ENCODE peak calls at places on chromosomes 7 and 10, in six cellular contexts. One of them, this sample, is unnamed.
A peak's percentile ranks its signal among the peaks of the same experiment; 100 is the strongest.

GRCh38 chr7:128453836-128454804 is 1.6 kb upstream of the HILPDA start:
- DNase-seq in B cell: no peak
- DNase-seq in stimulated activated CD8-positive, alpha-beta memory T cell treated with anti-CD3 and anti-CD28 coated beads, Interleukin-4, amount 100 ng/mL, for 24 hours: no peak
- DNase-seq in NCI-H345: no peak
- DNase-seq in Daoy: peak; percentile 97
- DNase-seq in H54: no peak
- DNase-seq in this sample: no peak

GRCh38 chr7:118288098-118288497 is 63.6 kb downstream of the ANKRD7 start:
- DNase-seq in Daoy: no peak
- DNase-seq in NCI-H345: no peak
- DNase-seq in B cell: peak; percentile 7
- DNase-seq in stimulated activated CD8-positive, alpha-beta memory T cell treated with anti-CD3 and anti-CD28 coated beads, Interleukin-4, amount 100 ng/mL, for 24 hours: no peak
- DNase-seq in H54: no peak
- DNase-seq in this sample: peak; percentile 85

GRCh38 chr10:108582387-108582786 is 1340.9 kb downstream of the XPNPEP1 start:
- DNase-seq in Daoy: no peak
- DNase-seq in B cell: no peak
- DNase-seq in H54: no peak
- DNase-seq in stimulated activated CD8-positive, alpha-beta memory T cell treated with anti-CD3 and anti-CD28 coated beads, Interleukin-4, amount 100 ng/mL, for 24 hours: no peak
- DNase-seq in NCI-H345: no peak
- DNase-seq in this sample: no peak

GRCh38 chr10:71033396-71033980 is 145.1 kb upstream of the PCBD1 start:
- DNase-seq in B cell: no peak
- DNase-seq in H54: no peak
- DNase-seq in Daoy: no peak
- DNase-seq in stimulated activated CD8-positive, alpha-beta memory T cell treated with anti-CD3 and anti-CD28 coated beads, Interleukin-4, amount 100 ng/mL, for 24 hours: no peak
- DNase-seq in NCI-H345: no peak
- DNase-seq in this sample: no peak

GRCh38 chr10:50279489-50279888 is 28.2 kb upstream of the ASAH2 start:
- DNase-seq in H54: peak; percentile 35
- DNase-seq in NCI-H345: no peak
- DNase-seq in Daoy: peak; percentile 14
- DNase-seq in stimulated activated CD8-positive, alpha-beta memory T cell treated with anti-CD3 and anti-CD28 coated beads, Interleukin-4, amount 100 ng/mL, for 24 hours: no peak
- DNase-seq in B cell: no peak
- DNase-seq in this sample: no peak

GRCh38 chr7:25775999-25776736 is 375.8 kb upstream of the NFE2L3 start:
- DNase-seq in B cell: no peak
- DNase-seq in stimulated activated CD8-positive, alpha-beta memory T cell treated with anti-CD3 and anti-CD28 coated beads, Interleukin-4, amount 100 ng/mL, for 24 hours: no peak
- DNase-seq in NCI-H345: no peak
- DNase-seq in H54: no peak
- DNase-seq in Daoy: no peak
- DNase-seq in this sample: no peak

GRCh38 chr7:138295049-138295637 is 164.9 kb upstream of the TRIM24 start:
- DNase-seq in NCI-H345: no peak
- DNase-seq in H54: no peak
- DNase-seq in stimulated activated CD8-positive, alpha-beta memory T cell treated with anti-CD3 and anti-CD28 coated beads, Interleukin-4, amount 100 ng/mL, for 24 hours: no peak
- DNase-seq in Daoy: no peak
- DNase-seq in B cell: no peak
- DNase-seq in this sample: no peak

GRCh38 chr10:69464801-69465401 is 13.6 kb downstream of the TSPAN15 start:
- DNase-seq in B cell: no peak
- DNase-seq in Daoy: no peak
- DNase-seq in stimulated activated CD8-positive, alpha-beta memory T cell treated with anti-CD3 and anti-CD28 coated beads, Interleukin-4, amount 100 ng/mL, for 24 hours: no peak
- DNase-seq in NCI-H345: no peak
- DNase-seq in H54: no peak
- DNase-seq in this sample: no peak

GRCh38 chr7:156493942-156494341 is 146.6 kb upstream of the RNF32 start:
- DNase-seq in B cell: no peak
- DNase-seq in stimulated activated CD8-positive, alpha-beta memory T cell treated with anti-CD3 and anti-CD28 coated beads, Interleukin-4, amount 100 ng/mL, for 24 hours: no peak
- DNase-seq in Daoy: peak; percentile 58
- DNase-seq in NCI-H345: no peak
- DNase-seq in H54: no peak
- DNase-seq in this sample: no peak

GRCh38 chr7:95367606-95368005 is 28.6 kb downstream of the PON3 start:
- DNase-seq in B cell: no peak
- DNase-seq in NCI-H345: peak; percentile 14
- DNase-seq in H54: no peak
- DNase-seq in stimulated activated CD8-positive, alpha-beta memory T cell treated with anti-CD3 and anti-CD28 coated beads, Interleukin-4, amount 100 ng/mL, for 24 hours: no peak
- DNase-seq in Daoy: no peak
- DNase-seq in this sample: no peak

GRCh38 chr7:151087247-151088018 is 1.2 kb downstream of the AGAP3 start:
- DNase-seq in NCI-H345: peak; percentile 42
- DNase-seq in Daoy: peak; percentile 78
- DNase-seq in stimulated activated CD8-positive, alpha-beta memory T cell treated with anti-CD3 and anti-CD28 coated beads, Interleukin-4, amount 100 ng/mL, for 24 hours: no peak
- DNase-seq in B cell: peak; percentile 69
- DNase-seq in H54: peak; percentile 72
- DNase-seq in this sample: no peak

GRCh38 chr7:131527462-131527861 is 29.0 kb downstream of the PODXL start:
- DNase-seq in NCI-H345: no peak
- DNase-seq in B cell: no peak
- DNase-seq in H54: no peak
- DNase-seq in Daoy: no peak
- DNase-seq in stimulated activated CD8-positive, alpha-beta memory T cell treated with anti-CD3 and anti-CD28 coated beads, Interleukin-4, amount 100 ng/mL, for 24 hours: no peak
- DNase-seq in this sample: peak; percentile 42

GRCh38 chr10:33100996-33101747 is 143.1 kb upstream of the ITGB1 start:
- DNase-seq in stimulated activated CD8-positive, alpha-beta memory T cell treated with anti-CD3 and anti-CD28 coated beads, Interleukin-4, amount 100 ng/mL, for 24 hours: no peak
- DNase-seq in NCI-H345: no peak
- DNase-seq in H54: no peak
- DNase-seq in Daoy: no peak
- DNase-seq in B cell: no peak
- DNase-seq in this sample: no peak

GRCh38 chr10:35217458-35217857 is 90.8 kb downstream of the CREM start:
- DNase-seq in NCI-H345: no peak
- DNase-seq in B cell: no peak
- DNase-seq in stimulated activated CD8-positive, alpha-beta memory T cell treated with anti-CD3 and anti-CD28 coated beads, Interleukin-4, amount 100 ng/mL, for 24 hours: no peak
- DNase-seq in Daoy: no peak
- DNase-seq in H54: no peak
- DNase-seq in this sample: no peak

GRCh38 chr7:5282464-5283316 is at the start of gene SLC29A4:
- DNase-seq in H54: no peak
- DNase-seq in NCI-H345: peak; percentile 37
- DNase-seq in Daoy: peak; percentile 62
- DNase-seq in stimulated activated CD8-positive, alpha-beta memory T cell treated with anti-CD3 and anti-CD28 coated beads, Interleukin-4, amount 100 ng/mL, for 24 hours: no peak
- DNase-seq in B cell: peak; percentile 39
- DNase-seq in this sample: no peak

GRCh38 chr10:124701435-124701834 is 42.7 kb downstream of the FAM53B start:
- DNase-seq in B cell: no peak
- DNase-seq in NCI-H345: no peak
- DNase-seq in Daoy: no peak
- DNase-seq in H54: no peak
- DNase-seq in stimulated activated CD8-positive, alpha-beta memory T cell treated with anti-CD3 and anti-CD28 coated beads, Interleukin-4, amount 100 ng/mL, for 24 hours: no peak
- DNase-seq in this sample: peak; percentile 9

GRCh38 chr7:152492952-152493351 is 57.1 kb upstream of the KMT2C start:
- DNase-seq in NCI-H345: no peak
- DNase-seq in B cell: no peak
- DNase-seq in Daoy: no peak
- DNase-seq in stimulated activated CD8-positive, alpha-beta memory T cell treated with anti-CD3 and anti-CD28 coated beads, Interleukin-4, amount 100 ng/mL, for 24 hours: no peak
- DNase-seq in H54: no peak
- DNase-seq in this sample: no peak

GRCh38 chr10:105140600-105140999 is 499.5 kb downstream of the SORCS3 start:
- DNase-seq in stimulated activated CD8-positive, alpha-beta memory T cell treated with anti-CD3 and anti-CD28 coated beads, Interleukin-4, amount 100 ng/mL, for 24 hours: no peak
- DNase-seq in B cell: no peak
- DNase-seq in H54: no peak
- DNase-seq in NCI-H345: no peak
- DNase-seq in Daoy: no peak
- DNase-seq in this sample: no peak

GRCh38 chr10:23095966-23096813 is 811 bp downstream of the MSRB2 start:
- DNase-seq in stimulated activated CD8-positive, alpha-beta memory T cell treated with anti-CD3 and anti-CD28 coated beads, Interleukin-4, amount 100 ng/mL, for 24 hours: no peak
- DNase-seq in NCI-H345: no peak
- DNase-seq in Daoy: peak; percentile 29
- DNase-seq in B cell: peak; percentile 48
- DNase-seq in H54: peak; percentile 23
- DNase-seq in this sample: peak; percentile 80

GRCh38 chr7:148242271-148242801 is 348.2 kb upstream of the C7orf33 start:
- DNase-seq in H54: peak; percentile 42
- DNase-seq in Daoy: peak; percentile 73
- DNase-seq in B cell: peak; percentile 35
- DNase-seq in NCI-H345: peak; percentile 48
- DNase-seq in stimulated activated CD8-positive, alpha-beta memory T cell treated with anti-CD3 and anti-CD28 coated beads, Interleukin-4, amount 100 ng/mL, for 24 hours: no peak
- DNase-seq in this sample: peak; percentile 68

This sample was measured in Kasumi-1.